ENCODE peak calls at places on chromosomes 2 and 18, in five cellular contexts. D is BE2C, Q is small intestine, K is K562, R is left ventricle myocardium inferior. Z is an unnamed sample.

GRCh38 chr18:5393779-5394178 is 98.3 kb upstream of the ZBTB14 start:
- DNase-seq in D (no peak), Q (no peak), K (no peak), R (no peak), Z (no peak)

GRCh38 chr2:150280255-150280654 is 207.2 kb downstream of the RND3 start:
- DNase-seq in D (no peak), Q (no peak), K (no peak), R (no peak), Z (no peak)

GRCh38 chr2:69975136-69975852 is 13.9 kb upstream of the ASPRV1 start:
- DNase-seq in D (no peak), Q (no peak), K (peak; percentile 51), R (no peak), Z (peak; percentile 66)

GRCh38 chr2:233811087-233811486 is 33.0 kb downstream of the MROH2A start:
- DNase-seq in D (no peak), Q (no peak), K (no peak), R (no peak), Z (no peak)

GRCh38 chr18:20971886-20972267 is 139.7 kb downstream of the ROCK1 start:
- DNase-seq in D (no peak), Q (peak; percentile 32), K (peak; percentile 23), R (no peak), Z (peak; percentile 21)

GRCh38 chr18:46340716-46341115 is 236.5 kb downstream of the HAUS1 start:
- DNase-seq in D (no peak), Q (no peak), K (no peak), R (no peak), Z (no peak)

GRCh38 chr18:73636355-73636754 is 511.3 kb downstream of the FBXO15 start:
- DNase-seq in D (no peak), Q (no peak), K (no peak), R (no peak), Z (no peak)

GRCh38 chr2:105634198-105634597 is 110.5 kb upstream of the NCK2 start:
- DNase-seq in D (no peak), Q (no peak), K (no peak), R (no peak), Z (no peak)

GRCh38 chr2:120740375-120740764 is 4.7 kb downstream of the GLI2 start:
- DNase-seq in D (no peak), Q (no peak), K (no peak), R (no peak), Z (peak; percentile 63)

GRCh38 chr2:120741514-120742448 is 6.1 kb downstream of the GLI2 start:
- DNase-seq in D (no peak), Q (no peak), K (no peak), R (no peak), Z (peak; percentile 85)

GRCh38 chr2:120743657-120744056 is 8.0 kb downstream of the GLI2 start:
- DNase-seq in D (no peak), Q (no peak), K (no peak), R (no peak), Z (peak; percentile 45)

GRCh38 chr2:120738786-120739771 is 3.4 kb downstream of the GLI2 start:
- DNase-seq in D (no peak), Q (no peak), K (no peak), R (no peak), Z (peak; percentile 61)

GRCh38 chr2:120740765-120741513 is 5.3 kb downstream of the GLI2 start:
- DNase-seq in D (peak; percentile 67), Q (no peak), K (no peak), R (no peak), Z (peak; percentile 86)
- H3K4me3 ChIP-seq in D (peak overlapping the region; percentile 24), Q (no peak overlapping the region), K (no peak overlapping the region), R (peak overlapping the region; percentile 61), Z (peak overlapping the region; percentile 50)

GRCh38 chr2:10196275-10196892 is 73.8 kb downstream of the RRM2 start:
- DNase-seq in D (no peak), Q (peak; percentile 19), K (no peak), R (no peak), Z (peak; percentile 52)
- H3K36me3 ChIP-seq in D (no peaks in the 10 kb centered on the region), Q (no peaks in the 10 kb centered on the region), K (no peaks in the 10 kb centered on the region), R (no peaks in the 10 kb centered on the region), Z (no peaks in the 10 kb centered on the region)

GRCh38 chr2:118874324-118874723 is 26.9 kb upstream of the EN1 start:
- DNase-seq in D (no peak), Q (no peak), K (no peak), R (no peak), Z (no peak)

GRCh38 chr2:118878531-118879149 is 31.2 kb upstream of the EN1 start:
- DNase-seq in D (no peak), Q (no peak), K (no peak), R (no peak), Z (no peak)

GRCh38 chr2:118875298-118875697 is 27.9 kb upstream of the EN1 start:
- DNase-seq in D (no peak), Q (no peak), K (no peak), R (no peak), Z (no peak)
- H3K27me3 ChIP-seq in D (no peaks in the 10 kb centered on the region), Q (no peaks in the 10 kb centered on the region), K (no peaks in the 10 kb centered on the region), R (peaks cover 100% of the 10 kb centered on the region), Z (no peaks in the 10 kb centered on the region)

DNA sequence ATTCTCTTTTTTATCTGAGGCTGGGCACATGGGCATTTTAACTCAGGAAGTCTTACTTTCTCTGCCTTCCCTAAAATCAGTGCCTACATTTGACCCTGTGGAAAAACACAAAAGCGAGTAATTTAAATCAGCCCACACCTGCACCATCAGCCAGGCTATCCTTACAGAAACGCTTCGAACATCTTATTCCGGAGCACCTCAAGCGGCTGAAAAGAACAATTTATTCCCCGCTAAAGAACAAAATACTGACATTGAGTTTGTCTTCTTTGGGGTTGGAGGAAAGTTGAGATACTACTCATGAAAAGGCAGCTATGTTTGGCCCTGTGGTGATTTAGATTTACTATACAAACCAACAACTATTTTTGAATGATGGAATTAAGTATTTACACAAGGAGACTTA is 158.6 kb upstream of the SIX2 start:
- DNase-seq in D (no peak), Q (no peak), K (no peak), R (no peak), Z (no peak)
- H3K4me3 ChIP-seq in D (peak overlapping the region; percentile 77), Q (no peak overlapping the region), K (no peak overlapping the region), R (no peak overlapping the region), Z (no peak overlapping the region)

GRCh38 chr18:210075-210474 is 51.7 kb downstream of the USP14 start:
- DNase-seq in D (no peak), Q (peak; percentile 52), K (no peak), R (no peak), Z (no peak)
- H3K36me3 ChIP-seq in D (peaks cover 17% of the 10 kb centered on the region), Q (peaks cover 6% of the 10 kb centered on the region), K (peaks cover 94% of the 10 kb centered on the region), R (peaks cover 78% of the 10 kb centered on the region), Z (peaks cover 21% of the 10 kb centered on the region)

DNA sequence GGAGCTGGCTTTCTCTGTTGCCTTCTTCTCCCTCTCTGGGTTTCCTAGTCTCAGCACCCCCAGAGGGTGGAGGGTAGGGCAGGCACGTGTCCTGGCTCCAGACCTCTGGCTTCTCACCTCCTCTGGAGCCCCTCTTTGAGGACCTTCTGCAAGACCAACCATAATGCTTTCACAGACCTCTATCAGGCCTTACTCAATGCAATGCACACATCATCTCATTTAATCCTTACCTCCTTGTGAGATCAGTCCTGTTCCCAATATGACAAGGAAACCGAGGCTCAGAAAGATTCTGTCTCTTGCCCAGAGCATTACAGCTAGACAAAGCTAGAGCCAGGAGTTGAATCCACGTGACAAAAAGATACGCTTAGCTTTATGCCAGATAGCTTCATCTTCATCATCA is 8.2 kb downstream of the ATOH8 start:
- DNase-seq in D (no peak), Q (no peak), K (no peak), R (no peak), Z (no peak)
- H3K27me3 ChIP-seq in D (no peaks in the 10 kb centered on the region), Q (no peaks in the 10 kb centered on the region), K (peaks cover 49% of the 10 kb centered on the region), R (no peaks in the 10 kb centered on the region), Z (peaks cover 18% of the 10 kb centered on the region)

DNA sequence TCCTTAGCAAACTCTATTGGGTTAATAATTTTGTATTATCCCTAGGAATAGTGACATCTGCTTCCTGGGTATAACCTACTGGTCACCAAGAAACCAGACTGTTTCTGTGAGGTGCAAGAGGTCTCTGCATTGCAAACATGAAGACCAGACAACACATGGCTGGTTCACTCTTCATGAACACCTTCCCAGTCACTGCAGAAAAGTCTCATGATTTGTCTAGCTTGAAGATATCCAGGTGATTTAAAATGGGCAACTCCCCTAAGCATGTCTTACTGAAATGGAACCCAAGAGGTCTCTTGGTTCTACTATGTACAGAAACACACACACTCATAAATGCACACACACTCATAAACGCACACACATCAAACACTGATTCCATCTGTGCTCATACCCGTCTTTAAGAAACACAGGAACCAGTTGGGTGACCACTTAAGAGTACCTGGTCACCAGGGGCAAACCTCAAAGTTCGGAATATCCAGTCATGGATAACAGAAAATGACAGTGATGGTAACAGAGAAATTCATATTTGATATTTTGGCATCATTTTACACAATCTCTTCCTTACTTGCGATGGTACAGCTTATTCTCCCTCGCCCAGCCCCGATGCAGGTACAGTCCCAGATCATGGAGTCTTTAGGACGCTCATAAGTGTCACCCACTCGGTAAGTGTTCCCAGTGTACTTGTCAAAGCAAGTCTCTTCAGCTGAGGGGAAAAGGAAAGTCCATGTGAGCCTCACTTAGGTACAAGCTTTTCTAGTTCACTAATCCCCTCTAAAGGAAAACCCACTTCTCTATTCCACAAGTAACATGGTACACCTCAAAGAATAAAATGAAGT is 2.9 kb downstream of the FN1 start:
- DNase-seq in D (no peak), Q (no peak), K (no peak), R (no peak), Z (no peak)
- H3K4me3 ChIP-seq in D (no peak overlapping the region), Q (no peak overlapping the region), K (no peak overlapping the region), R (peak overlapping the region; percentile 77), Z (no peak overlapping the region)

GRCh38 chr2:96359310-96359709 is 23.7 kb downstream of the NCAPH start:
- DNase-seq in D (no peak), Q (no peak), K (no peak), R (peak; percentile 41), Z (peak; percentile 38)
- H3K36me3 ChIP-seq in D (peaks cover 30% of the 10 kb centered on the region), Q (no peaks in the 10 kb centered on the region), K (peaks cover 94% of the 10 kb centered on the region), R (no peaks in the 10 kb centered on the region), Z (peaks cover 36% of the 10 kb centered on the region)

DNA sequence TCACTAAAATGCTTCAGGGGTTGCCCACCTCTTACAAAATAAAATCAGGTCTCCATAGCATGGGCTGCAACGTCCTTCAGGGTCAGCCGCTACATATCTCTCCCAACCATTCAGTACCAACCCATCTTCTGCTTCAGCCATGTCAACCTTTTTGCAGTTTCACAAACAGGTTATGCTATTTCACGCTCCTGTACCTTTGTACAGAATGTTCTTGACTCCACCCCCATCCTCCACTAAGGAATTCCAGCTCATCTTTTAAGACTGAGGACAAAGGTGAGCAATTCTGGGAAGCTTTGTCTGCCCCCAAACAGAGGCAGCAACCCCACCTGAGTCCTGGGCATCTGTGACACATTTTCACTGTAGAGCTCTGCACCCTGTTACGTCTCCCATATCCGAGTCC is 8.8 kb upstream of the EVA1A start:
- DNase-seq in D (no peak), Q (no peak), K (no peak), R (no peak), Z (no peak)
- H3K27me3 ChIP-seq in D (no peaks in the 10 kb centered on the region), Q (no peaks in the 10 kb centered on the region), K (peaks cover 3% of the 10 kb centered on the region), R (no peaks in the 10 kb centered on the region), Z (no peaks in the 10 kb centered on the region)

DNA sequence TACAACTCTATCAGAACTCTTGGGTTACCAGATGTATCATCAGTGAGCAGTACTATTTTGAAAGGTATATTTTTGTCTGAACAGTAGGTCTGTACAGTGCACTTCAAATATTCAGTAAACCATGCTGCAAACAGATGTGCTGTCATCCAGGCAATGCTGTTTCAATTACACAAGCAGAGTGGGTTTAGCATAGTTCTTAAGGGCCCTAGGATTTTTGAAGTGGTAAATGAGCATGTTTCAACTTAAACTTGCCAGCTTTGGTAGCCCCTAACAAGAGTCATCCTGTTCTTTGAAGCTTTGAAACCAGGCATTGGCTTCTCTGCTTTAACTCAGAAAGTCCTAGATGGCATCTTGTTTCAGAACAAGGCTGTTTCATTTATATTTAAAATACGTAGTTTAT is 1519.9 kb downstream of the SUCLG1 start:
- DNase-seq in D (no peak), Q (no peak), K (no peak), R (no peak), Z (no peak)
- H3K4me3 ChIP-seq in D (no peak overlapping the region), Q (no peak overlapping the region), K (no peak overlapping the region), R (no peak overlapping the region), Z (no peak overlapping the region)

Z was measured in H7.